ENCODE peak calls at places on chromosomes 16 and 17, in four cellular contexts. A, D, K and M are unnamed samples.

GRCh38 chr16:86507173-86508027 is 2.9 kb upstream of the FOXF1 start:
- DNase-seq in A (no peak), D (no peak), K (no peak), M (no peak)

GRCh38 chr17:39132192-39132600 is 19.2 kb downstream of the PLXDC1 start:
- DNase-seq in A (no peak), D (no peak), K (peak; percentile 73), M (no peak)

GRCh38 chr16:12678983-12679382 is 124.7 kb downstream of the CPPED1 start:
- DNase-seq in A (no peak), D (no peak), K (no peak), M (no peak)

GRCh38 chr17:71713846-71714245 is 407.0 kb upstream of the SOX9 start:
- DNase-seq in A (no peak), D (no peak), K (no peak), M (no peak)

GRCh38 chr17:76738468-76738850 is 540 bp downstream of the MFSD11 start:
- DNase-seq in A (no peak), D (no peak), K (no peak), M (no peak)

GRCh38 chr17:63919311-63919723 is 678 bp upstream of the GH1 start:
- DNase-seq in A (peak; percentile 66), D (peak; percentile 62), K (peak; percentile 64), M (peak; percentile 59)

GRCh38 chr17:67125417-67125816 is 81.1 kb downstream of the CACNG1 start:
- DNase-seq in A (no peak), D (no peak), K (no peak), M (no peak)

GRCh38 chr17:73533127-73533526 is 111.1 kb downstream of the SDK2 start:
- DNase-seq in A (peak; percentile 9), D (no peak), K (no peak), M (no peak)

GRCh38 chr17:51046527-51047384 is 73.9 kb downstream of the SPAG9 start:
- DNase-seq in A (peak; percentile 42), D (no peak), K (no peak), M (no peak)

GRCh38 chr17:80023261-80024205 is 12.1 kb downstream of the TBC1D16 start:
- DNase-seq in A (no peak), D (no peak), K (no peak), M (no peak)

GRCh38 chr17:78573955-78574354 is 3.2 kb downstream of the DNAH17 start:
- DNase-seq in A (no peak), D (no peak), K (peak; percentile 39), M (no peak)

GRCh38 chr17:41885733-41886132 is 20.5 kb upstream of the KLHL11 start:
- DNase-seq in A (no peak), D (no peak), K (no peak), M (no peak)

GRCh38 chr17:13114601-13115024 is 96.8 kb upstream of the ELAC2 start:
- DNase-seq in A (peak; percentile 21), D (no peak), K (peak; percentile 55), M (no peak)

GRCh38 chr17:73182616-73183310 is 10.1 kb upstream of the COG1 start:
- DNase-seq in A (no peak), D (no peak), K (no peak), M (no peak)

GRCh38 chr17:79783891-79784290 is 5.9 kb downstream of the CBX2 start:
- DNase-seq in A (no peak), D (no peak), K (no peak), M (no peak)

GRCh38 chr16:88983157-88983556 is 6.2 kb upstream of the CBFA2T3 start:
- DNase-seq in A (no peak), D (no peak), K (no peak), M (no peak)

GRCh38 chr17:17805575-17805974 is 31.2 kb downstream of the SREBF1 start:
- DNase-seq in A (no peak), D (no peak), K (no peak), M (no peak)

GRCh38 chr17:71548540-71549190 is 572.2 kb upstream of the SOX9 start:
- DNase-seq in A (no peak), D (no peak), K (no peak), M (no peak)